ENCODE peak calls at places on chromosomes 1 and 21, in four cellular contexts. H is effector memory CD4-positive, alpha-beta T cell; X is uterus; F is lower lobe of right lung. Y is an unnamed sample.

GRCh38 chr1:31961536-31961935 is 23.4 kb upstream of the PTP4A2 start:
- DNase-seq in F (no peak), X (no peak), H (no peak), Y (no peak)

GRCh38 chr1:51719146-51719545 is 102.3 kb downstream of the OSBPL9 start:
- DNase-seq in X (no peak), F (no peak), H (no peak), Y (no peak)

GRCh38 chr1:228370941-228371740 is 35.5 kb downstream of the TRIM11 start:
- DNase-seq in F (peak), X (no peak), H (no peak), Y (no peak)

GRCh38 chr1:194442911-194443310 is 1256.5 kb upstream of the B3GALT2 start:
- DNase-seq in F (no peak), H (no peak), X (no peak), Y (no peak)

GRCh38 chr1:68285046-68285445 is 52.7 kb upstream of the WLS start:
- DNase-seq in F (no peak), H (no peak), X (no peak), Y (no peak)

GRCh38 chr1:92949937-92950817 is 11.1 kb downstream of the DIPK1A start:
- DNase-seq in X (no peak), H (no peak), F (no peak), Y (no peak)

GRCh38 chr1:40133122-40133665 is 28.0 kb upstream of the RLF start:
- DNase-seq in X (no peak), H (no peak), F (no peak), Y (no peak)

GRCh38 chr21:31370893-31371652 is 27.0 kb upstream of the TIAM1 start:
- DNase-seq in F (no peak), H (no peak), X (no peak), Y (peak)

GRCh38 chr1:222653178-222653827 is 35.4 kb downstream of the MIA3 start:
- DNase-seq in X (no peak), F (no peak), H (no peak), Y (no peak)

GRCh38 chr21:32257952-32258785 is 20.7 kb downstream of the MIS18A start:
- DNase-seq in F (peak), X (peak), H (no peak), Y (peak)

GRCh38 chr1:183685112-183685713 is 32.1 kb upstream of the APOBEC4 start:
- DNase-seq in H (no peak), X (no peak), F (no peak), Y (no peak)

GRCh38 chr1:1115136-1115829 is 606 bp downstream of the C1orf159 start:
- DNase-seq in F (peak), H (no peak), X (no peak), Y (no peak)

GRCh38 chr1:210315529-210315928 is 13.2 kb upstream of the HHAT start:
- DNase-seq in F (no peak), X (no peak), H (no peak), Y (no peak)

GRCh38 chr1:10868599-10868965 is 72.1 kb upstream of the CASZ1 start:
- DNase-seq in H (no peak), F (no peak), X (no peak), Y (no peak)

GRCh38 chr1:183992424-183992823 is 45.1 kb downstream of the COLGALT2 start:
- DNase-seq in H (no peak), F (no peak), X (no peak), Y (no peak)

GRCh38 chr21:22438428-22439086 is 1440.3 kb downstream of the NCAM2 start:
- DNase-seq in X (no peak), F (no peak), H (no peak), Y (no peak)

GRCh38 chr1:161781995-161782394 is 15.9 kb downstream of the ATF6 start:
- DNase-seq in X (no peak), F (no peak), H (no peak), Y (no peak)

GRCh38 chr1:209780276-209780675 is 4.1 kb downstream of the C1orf74 start:
- DNase-seq in H (no peak), F (no peak), X (no peak), Y (no peak)

GRCh38 chr1:50750021-50750619 is 209.9 kb downstream of the FAF1 start:
- DNase-seq in F (no peak), H (no peak), X (no peak), Y (no peak)

GRCh38 chr1:244815600-244816099 is 19.8 kb upstream of the COX20 start:
- DNase-seq in F (peak), H (no peak), X (no peak), Y (no peak)

GRCh38 chr1:16122361-16122881 is 33.4 kb downstream of the EPHA2 start:
- DNase-seq in X (no peak), H (no peak), F (peak), Y (no peak)

GRCh38 chr21:45460611-45461368 is 55.8 kb downstream of the COL18A1 start:
- DNase-seq in F (no peak), X (no peak), H (no peak), Y (no peak)

GRCh38 chr21:28396421-28396820 is 596.3 kb downstream of the LTN1 start:
- DNase-seq in H (no peak), F (no peak), X (no peak), Y (no peak)

GRCh38 chr1:215375386-215375785 is 191.7 kb upstream of the KCTD3 start:
- DNase-seq in X (no peak), F (no peak), H (no peak), Y (no peak)

GRCh38 chr1:153400244-153400643 is 9.4 kb upstream of the S100A8 start:
- DNase-seq in X (no peak), F (no peak), H (no peak), Y (no peak)

GRCh38 chr1:39016604-39017171 is 9.5 kb upstream of the NDUFS5 start:
- DNase-seq in F (no peak), H (no peak), X (no peak), Y (no peak)

GRCh38 chr1:38029081-38029681 is 16.6 kb downstream of the UTP11 start:
- DNase-seq in H (no peak), X (peak), F (no peak), Y (peak)

GRCh38 chr21:26565546-26565945 is 7.5 kb downstream of the CYYR1 start:
- DNase-seq in F (no peak), X (no peak), H (no peak), Y (no peak)

GRCh38 chr21:26563977-26564503 is 9.0 kb downstream of the CYYR1 start:
- DNase-seq in F (no peak), X (no peak), H (no peak), Y (no peak)

GRCh38 chr21:26570203-26570602 is 2.9 kb downstream of the CYYR1 start:
- DNase-seq in F (no peak), X (no peak), H (no peak), Y (peak)

DNA sequence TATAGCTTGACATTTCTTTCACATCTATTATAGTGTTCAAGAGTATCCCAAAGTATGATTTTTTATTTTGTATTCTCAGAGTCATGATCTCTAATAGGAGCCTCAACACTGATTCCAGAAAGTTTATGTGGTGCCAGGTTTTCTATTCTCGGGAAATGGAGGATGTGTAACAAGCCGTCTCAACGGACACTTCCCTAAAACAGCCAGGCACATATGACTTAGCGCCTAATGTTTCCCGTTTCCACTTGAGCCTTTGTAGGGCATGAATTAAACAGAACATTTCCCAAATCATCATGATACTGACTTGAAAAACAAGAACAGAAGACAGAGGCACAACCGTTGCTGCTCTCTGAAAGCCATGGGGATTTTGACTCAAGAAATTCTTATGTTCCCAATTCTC is 8.0 kb downstream of the CYYR1 start:
- DNase-seq in F (no peak), H (no peak), X (no peak), Y (no peak)
- H3K27ac ChIP-seq in F (no peak), H (no peak), X (peak), Y (peak)

DNA sequence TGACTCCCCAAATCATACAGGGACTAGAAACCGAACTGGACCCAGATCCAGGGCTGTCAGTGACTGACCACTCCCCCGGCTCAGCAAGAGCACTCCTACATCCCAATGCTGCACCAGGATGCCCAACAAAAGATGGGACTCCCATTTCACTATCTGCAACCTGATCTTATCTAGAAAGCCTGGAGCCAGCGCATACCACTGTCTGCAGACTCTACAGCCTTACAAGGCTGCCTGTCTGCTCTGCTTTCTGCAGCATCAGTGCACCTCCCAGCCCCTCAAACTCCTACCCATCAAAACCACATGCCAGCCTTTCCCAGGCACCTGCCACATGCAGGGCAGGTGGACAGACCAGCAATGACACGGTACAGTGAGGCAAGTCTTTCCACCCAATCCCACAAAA is 52.2 kb downstream of the SSBP3 start:
- DNase-seq in X (no peak), H (no peak), F (no peak), Y (no peak)
- H3K27ac ChIP-seq in X (peak), H (no peak), F (no peak), Y (no peak)

DNA sequence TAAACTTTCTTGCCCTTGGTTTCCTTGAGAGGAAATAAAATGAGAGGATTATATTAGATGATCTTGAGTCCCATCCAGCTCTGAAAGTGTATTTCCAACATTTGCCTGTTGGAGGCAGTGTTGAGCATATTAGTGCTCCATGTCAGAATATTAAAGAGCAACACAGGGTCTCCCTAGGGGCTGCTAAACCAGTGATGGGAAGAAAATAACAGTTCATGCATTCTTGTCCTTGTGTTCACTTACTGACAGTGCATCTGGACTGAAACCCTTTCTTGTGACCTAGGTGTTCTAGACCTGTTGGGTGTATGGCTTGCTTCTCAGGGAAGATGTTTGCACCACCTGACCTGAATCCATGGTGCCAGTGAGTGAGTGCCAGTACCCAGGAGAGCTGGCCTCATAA is 124.7 kb upstream of the KIAA0040 start:
- DNase-seq in H (no peak), X (no peak), F (no peak), Y (no peak)
- H3K27ac ChIP-seq in H (no peak), X (no peak), F (no peak), Y (peak)

GRCh38 chr1:41704189-41704588 is 214.5 kb downstream of the HIVEP3 start:
- DNase-seq in X (no peak), H (no peak), F (no peak), Y (peak)
- H3K27ac ChIP-seq in X (no peak), H (no peak), F (no peak), Y (no peak)

GRCh38 chr1:201593200-201593828 is 54.4 kb downstream of the NAV1 start:
- DNase-seq in X (peak), H (no peak), F (peak), Y (peak)

GRCh38 chr1:201594575-201595245 is 55.8 kb downstream of the NAV1 start:
- DNase-seq in F (peak), X (peak), H (no peak), Y (no peak)

GRCh38 chr1:201596101-201596868 is 57.4 kb downstream of the NAV1 start:
- DNase-seq in H (no peak), X (no peak), F (no peak), Y (no peak)

GRCh38 chr1:201597551-201598230 is 58.8 kb downstream of the NAV1 start:
- DNase-seq in H (no peak), F (peak), X (no peak), Y (peak)

GRCh38 chr1:201595381-201595780 is 56.5 kb downstream of the NAV1 start:
- DNase-seq in X (no peak), F (no peak), H (no peak), Y (no peak)
- H3K27ac ChIP-seq in X (no peak), F (no peak), H (no peak), Y (no peak)

Y was measured in right cardiac atrium.